ENCODE peak calls at places on chromosomes 4 and X, in eight cellular contexts. O is pancreas; N is PC-3; Q is cardiac muscle cell; W is Peyer's patch; V is tibial artery; H is naive thymus-derived CD4-positive, alpha-beta T cell; X is fibroblast of lung. C is an unnamed sample.

GRCh38 chr4:166816901-166817300 is 417.4 kb downstream of the SPOCK3 start:
- DNase-seq in O (no peak), N (no peak), Q (peak; percentile 3), W (peak; percentile 49), V (no peak), H (no peak), X (peak; percentile 62), C (no peak)

GRCh38 chrX:45518552-45518951 is 317.9 kb upstream of the DIPK2B start:
- DNase-seq in O (no peak), N (no peak), Q (peak; percentile 28), W (no peak), V (no peak), H (no peak), X (no peak), C (no peak)

GRCh38 chr4:6052679-6053078 is 34.4 kb upstream of the C4orf50 start:
- DNase-seq in O (no peak), N (peak; percentile 13), Q (no peak), W (no peak), V (no peak), H (no peak), X (no peak), C (no peak)

GRCh38 chr4:168028970-168029610 is 63.2 kb upstream of the ANXA10 start:
- DNase-seq in O (no peak), N (peak; percentile 60), Q (no peak), W (no peak), V (no peak), H (no peak), X (no peak), C (no peak)

GRCh38 chr4:74189331-74190043 is 31.6 kb downstream of the MTHFD2L start:
- DNase-seq in O (no peak), N (peak; percentile 79), Q (peak; percentile 76), W (no peak), V (no peak), H (no peak), X (peak; percentile 58), C (no peak)

GRCh38 chr4:106021737-106022410 is 126.6 kb downstream of the NPNT start:
- DNase-seq in O (no peak), N (no peak), Q (peak; percentile 85), W (no peak), V (no peak), H (no peak), X (peak; percentile 75), C (no peak)

GRCh38 chr4:47315346-47315745 is 148.2 kb downstream of the COMMD8 start:
- DNase-seq in O (no peak), N (peak; percentile 59), Q (peak; percentile 50), W (no peak), V (no peak), H (no peak), X (peak; percentile 68), C (no peak)

GRCh38 chrX:70172226-70172625 is 5.1 kb upstream of the DGAT2L6 start:
- DNase-seq in O (no peak), N (peak; percentile 15), Q (no peak), W (no peak), V (no peak), H (no peak), X (peak; percentile 29), C (no peak)

GRCh38 chr4:183912585-183912984 is 7.5 kb downstream of the STOX2 start:
- DNase-seq in O (no peak), N (peak; percentile 83), Q (peak; percentile 38), W (no peak), V (no peak), H (no peak), X (peak; percentile 69), C (no peak)

GRCh38 chrX:78527263-78527662 is 131.9 kb downstream of the RTL3 start:
- DNase-seq in O (no peak), N (peak; percentile 78), Q (no peak), W (no peak), V (no peak), H (no peak), X (peak; percentile 58), C (no peak)

GRCh38 chr4:183356173-183356825 is 34.1 kb upstream of the CLDN24 start:
- DNase-seq in O (no peak), N (no peak), Q (no peak), W (no peak), V (no peak), H (no peak), X (no peak), C (no peak)

GRCh38 chr4:119785963-119786362 is 157.4 kb upstream of the PDE5A start:
- DNase-seq in O (no peak), N (peak; percentile 44), Q (peak; percentile 32), W (peak; percentile 58), V (no peak), H (no peak), X (peak; percentile 35), C (no peak)

GRCh38 chr4:188061083-188061482 is 48.3 kb downstream of the TRIML2 start:
- DNase-seq in O (no peak), N (no peak), Q (no peak), W (no peak), V (no peak), H (no peak), X (no peak), C (no peak)

GRCh38 chrX:22043872-22044271 is 11.7 kb downstream of the PHEX start:
- DNase-seq in O (no peak), N (no peak), Q (no peak), W (no peak), V (no peak), H (no peak), X (no peak), C (no peak)

GRCh38 chrX:31190221-31190975 is 118.6 kb upstream of the FTHL17 start:
- DNase-seq in O (no peak), N (no peak), Q (peak; percentile 32), W (no peak), V (no peak), H (no peak), X (no peak), C (no peak)

GRCh38 chr4:165700855-165701254 is 172.2 kb upstream of the TLL1 start:
- DNase-seq in O (no peak), N (peak; percentile 42), Q (no peak), W (no peak), V (no peak), H (no peak), X (no peak), C (no peak)

GRCh38 chr4:163523791-163524365 is 29.4 kb downstream of the TMA16 start:
- DNase-seq in O (no peak), N (no peak), Q (peak; percentile 6), W (no peak), V (no peak), H (no peak), X (no peak), C (no peak)

GRCh38 chr4:65386927-65387326 is 283.4 kb downstream of the EPHA5 start:
- DNase-seq in O (no peak), N (no peak), Q (no peak), W (no peak), V (no peak), H (no peak), X (no peak), C (no peak)

GRCh38 chr4:65383589-65384305 is 286.5 kb downstream of the EPHA5 start:
- DNase-seq in O (no peak), N (peak; percentile 95), Q (peak; percentile 4), W (no peak), V (no peak), H (no peak), X (peak; percentile 70), C (no peak)

GRCh38 chr4:65381648-65382047 is 288.6 kb downstream of the EPHA5 start:
- DNase-seq in O (no peak), N (no peak), Q (no peak), W (no peak), V (no peak), H (no peak), X (no peak), C (no peak)
- H3K27ac ChIP-seq in O (no peak overlapping the region), N (no peak overlapping the region), Q (no peak overlapping the region), W (no peak overlapping the region), V (no peak overlapping the region), H (no peak overlapping the region), X (no peak overlapping the region), C (no peak overlapping the region)

DNA sequence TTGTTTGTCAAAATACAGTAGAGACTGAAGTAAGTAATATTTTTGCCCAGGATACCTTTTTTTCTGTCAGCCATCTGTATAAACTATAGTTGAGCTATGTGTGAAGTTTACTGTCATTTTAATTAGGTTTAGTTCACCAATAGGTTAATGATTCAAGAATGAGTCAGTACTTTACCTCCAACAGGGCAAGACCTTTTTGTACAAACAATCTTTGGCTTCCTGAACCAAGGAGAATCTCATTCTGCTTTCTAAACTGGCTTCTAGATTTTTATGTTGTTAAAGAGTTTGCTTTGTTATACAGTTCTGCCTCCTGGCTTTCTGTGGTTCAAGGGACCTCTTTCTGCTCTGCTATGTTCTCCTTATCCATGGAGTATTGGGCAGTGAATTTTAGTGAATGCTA is 412.0 kb upstream of the NR3C2 start:
- DNase-seq in O (no peak), N (no peak), Q (no peak), W (no peak), V (no peak), H (no peak), X (no peak), C (no peak)
- H3K27ac ChIP-seq in O (no peak overlapping the region), N (no peak overlapping the region), Q (no peak overlapping the region), W (peak overlapping the region; percentile 51), V (no peak overlapping the region), H (no peak overlapping the region), X (no peak overlapping the region), C (no peak overlapping the region)

DNA sequence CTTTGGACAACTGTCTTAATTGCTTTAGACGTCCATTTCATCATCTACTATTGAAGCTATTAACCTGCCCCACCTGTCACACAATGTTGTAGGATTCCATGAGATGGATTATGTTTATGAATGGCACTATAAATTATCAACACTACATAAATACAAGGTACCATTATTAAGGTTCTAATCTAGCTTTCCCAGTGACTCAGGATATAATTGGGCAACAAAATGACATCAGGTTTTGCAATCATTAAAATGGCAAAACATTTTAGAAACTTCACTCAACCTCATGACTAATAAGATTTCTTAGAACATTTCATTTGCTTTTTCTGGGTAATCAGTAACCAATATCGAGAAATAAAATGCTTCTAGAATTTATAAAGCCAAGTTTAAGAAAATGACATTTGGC is 9.2 kb downstream of the HOPX start:
- DNase-seq in O (no peak), N (no peak), Q (peak; percentile 50), W (no peak), V (no peak), H (no peak), X (no peak), C (no peak)
- H3K27ac ChIP-seq in O (no peak overlapping the region), N (no peak overlapping the region), Q (no peak overlapping the region), W (no peak overlapping the region), V (no peak overlapping the region), H (no peak overlapping the region), X (no peak overlapping the region), C (no peak overlapping the region)

DNA sequence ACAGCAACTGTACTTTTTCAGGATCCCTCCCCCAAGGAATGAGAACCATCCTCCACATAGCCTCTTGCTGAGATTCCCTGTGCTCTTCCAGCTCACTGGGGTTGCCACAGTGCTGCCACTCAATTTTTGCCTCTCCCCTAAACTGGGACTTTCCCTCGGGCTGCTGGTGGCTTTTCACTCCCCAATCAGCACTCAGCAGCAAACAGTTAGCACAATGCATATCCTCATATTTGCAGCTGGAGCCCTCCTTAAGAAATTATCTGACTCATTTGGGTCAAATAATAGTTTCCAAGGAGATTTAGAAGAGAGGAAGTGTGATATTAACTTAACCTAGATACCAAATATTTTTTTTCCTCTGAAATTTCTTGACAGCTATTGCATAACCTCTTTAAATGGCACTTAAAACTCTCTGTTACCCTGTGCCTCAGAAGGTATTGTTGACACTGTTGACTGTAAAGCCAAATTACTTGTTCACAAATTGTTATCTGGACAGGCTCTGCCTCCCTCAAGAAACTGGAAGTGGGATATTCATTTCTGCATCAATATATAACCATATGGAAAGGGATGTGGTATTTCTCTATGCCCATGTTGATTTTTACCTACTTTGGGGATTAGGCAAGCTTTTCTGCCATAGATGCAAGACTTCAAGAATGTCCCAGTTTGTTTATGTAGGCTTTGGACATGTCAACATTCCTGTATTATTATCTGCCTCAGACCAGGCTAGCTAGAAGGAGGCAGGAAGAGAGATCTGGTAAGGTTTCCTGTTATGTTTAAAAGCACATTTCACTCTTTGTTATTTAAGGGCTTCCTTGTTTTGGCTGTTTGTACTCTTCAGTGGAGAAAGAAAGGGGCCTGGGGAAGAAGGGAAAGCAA is 58.0 kb downstream of the SEPTIN11 start:
- DNase-seq in O (no peak), N (peak; percentile 31), Q (peak; percentile 94), W (no peak), V (peak; percentile 33), H (no peak), X (peak; percentile 79), C (peak; percentile 67)
- H3K27ac ChIP-seq in O (peak overlapping the region; percentile 5), N (peak overlapping the region; percentile 1), Q (peak overlapping the region; percentile 40), W (peak overlapping the region; percentile 27), V (peak overlapping the region; percentile 50), H (peak overlapping the region; percentile 44), X (peak overlapping the region; percentile 73), C (peak overlapping the region; percentile 74)

C was measured in aorta.